ENCODE peak calls at places on chromosomes 1 and 21, in seven cellular contexts. H, F, T, P, W, D and U are unnamed samples.
A peak's percentile ranks its signal among the peaks of the same experiment; 100 is the strongest.

GRCh38 chr1:60983701-60984065 is 98.7 kb upstream of the NFIA start:
- DNase-seq in F (no peak), W (no peak), P (no peak), T (no peak), H (no peak), D (no peak), U (no peak)

GRCh38 chr1:206907304-206907991 is 10.2 kb downstream of the IL24 start:
- DNase-seq in F (no peak), H (no peak), W (no peak), D (no peak), T (no peak), P (no peak), U (no peak)

GRCh38 chr1:26234644-26235384 is 814 bp downstream of the CEP85 start:
- DNase-seq in F (no peak), W (no peak), P (no peak), T (no peak), D (peak; percentile 38), H (no peak), U (peak; percentile 19)

GRCh38 chr1:100866041-100866900 is 28.4 kb downstream of the EXTL2 start:
- DNase-seq in W (no peak), P (no peak), D (peak; percentile 70), F (no peak), H (no peak), T (no peak), U (no peak)

GRCh38 chr21:23853796-23854379 is 1753.4 kb downstream of the MRPL39 start:
- DNase-seq in P (no peak), H (no peak), F (no peak), T (no peak), W (no peak), D (peak; percentile 6), U (no peak)

GRCh38 chr1:93842750-93843500 is 36.1 kb downstream of the DNTTIP2 start:
- DNase-seq in H (no peak), D (peak; percentile 69), P (no peak), F (no peak), T (no peak), W (no peak), U (no peak)

GRCh38 chr1:19450811-19451564 is 34.4 kb downstream of the CAPZB start:
- DNase-seq in F (no peak), P (no peak), H (peak; percentile 85), D (peak; percentile 97), T (no peak), W (no peak), U (no peak)

GRCh38 chr1:39105061-39105840 is 79.1 kb downstream of the NDUFS5 start:
- DNase-seq in D (peak; percentile 45), P (peak; percentile 58), H (no peak), T (peak; percentile 41), F (peak; percentile 47), W (peak; percentile 53), U (peak; percentile 64)

GRCh38 chr1:178692564-178693327 is 32.3 kb upstream of the RALGPS2 start:
- DNase-seq in P (no peak), T (no peak), D (no peak), W (no peak), H (no peak), F (no peak), U (no peak)

GRCh38 chr1:42935313-42935624 is 23.4 kb downstream of the SLC2A1 start:
- DNase-seq in D (no peak), T (no peak), W (no peak), P (no peak), H (no peak), F (no peak), U (no peak)

GRCh38 chr1:33147997-33148314 is 33.9 kb downstream of the TRIM62 start:
- DNase-seq in P (no peak), T (no peak), W (no peak), F (no peak), H (no peak), D (peak; percentile 63), U (no peak)

GRCh38 chr21:17279663-17280062 is 233.2 kb upstream of the CXADR start:
- DNase-seq in D (no peak), H (no peak), P (no peak), W (no peak), F (no peak), T (no peak), U (no peak)

GRCh38 chr1:153567621-153568366 is 2.1 kb upstream of the S100A2 start:
- DNase-seq in D (peak; percentile 82), T (no peak), F (no peak), H (no peak), W (no peak), P (no peak), U (peak; percentile 57)

GRCh38 chr21:42991992-42992740 is 17.8 kb downstream of the PKNOX1 start:
- DNase-seq in H (peak; percentile 62), F (no peak), P (no peak), T (no peak), W (no peak), D (peak; percentile 91), U (no peak)

GRCh38 chr1:52920791-52921291 is 699 bp downstream of the ECHDC2 start:
- DNase-seq in H (no peak), D (no peak), F (no peak), T (no peak), P (no peak), W (no peak), U (no peak)

GRCh38 chr1:200240655-200241054 is 169.2 kb downstream of the ZNF281 start:
- DNase-seq in T (no peak), F (no peak), H (no peak), W (no peak), D (no peak), P (no peak), U (no peak)

GRCh38 chr1:230052665-230053064 is 14.4 kb upstream of the GALNT2 start:
- DNase-seq in D (no peak), T (no peak), P (no peak), H (no peak), F (no peak), W (no peak), U (no peak)